ENCODE peak calls at places on chromosomes 3 and 15, in seven cellular contexts. L, W, S, T, O, B and C are unnamed samples.

GRCh38 chr3:30231277-30232141 is 374.9 kb upstream of the TGFBR2 start:
- DNase-seq in B (no peak), O (peak; percentile 66), T (no peak), L (no peak), W (peak; percentile 73), S (peak; percentile 58), C (peak; percentile 70)

GRCh38 chr15:85646538-85647091 is 148.1 kb downstream of the KLHL25 start:
- DNase-seq in L (no peak), S (peak; percentile 88), B (no peak), W (no peak), T (no peak), O (peak; percentile 68), C (no peak)

GRCh38 chr15:94972314-94972713 is 741.0 kb downstream of the MCTP2 start:
- DNase-seq in O (no peak), L (no peak), B (no peak), S (peak; percentile 72), W (no peak), T (no peak), C (no peak)

GRCh38 chr15:64125978-64126377 is 25.6 kb upstream of the SNX22 start:
- DNase-seq in L (no peak), W (no peak), T (no peak), S (no peak), B (no peak), O (no peak), C (no peak)

GRCh38 chr3:113532698-113533533 is 561 bp downstream of the SIDT1 start:
- DNase-seq in T (peak; percentile 29), O (no peak), B (peak; percentile 83), S (no peak), W (no peak), L (no peak), C (no peak)

GRCh38 chr3:71879089-71879488 is 94.1 kb upstream of the PROK2 start:
- DNase-seq in O (no peak), L (no peak), T (no peak), S (no peak), W (no peak), B (no peak), C (no peak)

GRCh38 chr3:39292961-39293360 is 13.1 kb upstream of the CX3CR1 start:
- DNase-seq in O (no peak), L (no peak), S (no peak), T (no peak), W (no peak), B (no peak), C (no peak)

GRCh38 chr15:27617013-27617412 is 482.1 kb downstream of the OCA2 start:
- DNase-seq in S (no peak), W (no peak), O (no peak), T (no peak), B (no peak), L (no peak), C (no peak)

GRCh38 chr3:72263223-72264015 is 478.5 kb upstream of the PROK2 start:
- DNase-seq in W (no peak), T (no peak), O (peak; percentile 18), B (no peak), L (no peak), S (peak; percentile 9), C (no peak)

GRCh38 chr3:4582634-4583033 is 89.5 kb downstream of the ITPR1 start:
- DNase-seq in L (no peak), S (peak; percentile 38), B (no peak), T (no peak), W (peak; percentile 37), O (peak; percentile 58), C (peak; percentile 8)

GRCh38 chr3:4581452-4581851 is 88.3 kb downstream of the ITPR1 start:
- DNase-seq in O (no peak), W (no peak), T (no peak), B (no peak), S (no peak), L (no peak), C (no peak)

GRCh38 chr3:4581905-4582611 is 88.9 kb downstream of the ITPR1 start:
- DNase-seq in B (no peak), O (no peak), L (no peak), S (no peak), W (no peak), T (no peak), C (no peak)

GRCh38 chr3:4584537-4585249 is 91.5 kb downstream of the ITPR1 start:
- DNase-seq in L (peak; percentile 33), W (peak; percentile 45), T (no peak), B (no peak), S (peak; percentile 36), O (peak; percentile 72), C (no peak)

DNA sequence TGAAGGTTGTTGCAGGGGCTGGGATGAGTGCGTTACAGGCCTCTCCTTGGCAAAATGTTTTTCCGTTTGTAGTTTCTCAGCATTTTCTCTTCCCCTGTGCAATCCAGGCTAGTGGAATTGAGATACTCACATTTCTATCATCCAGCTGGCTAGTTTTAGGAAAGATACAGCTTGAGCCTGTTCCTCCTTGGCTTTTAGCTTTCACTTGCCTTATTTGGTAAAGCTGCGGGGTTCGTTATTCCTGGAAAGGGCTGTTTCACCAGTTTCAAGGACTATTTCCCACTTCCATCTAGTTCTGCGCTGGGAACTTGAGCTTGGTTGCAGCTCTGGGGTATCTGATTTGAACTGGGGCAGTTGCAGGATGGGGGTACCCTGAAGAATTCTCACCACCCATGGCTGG is 90.3 kb downstream of the ITPR1 start:
- DNase-seq in L (peak; percentile 32), T (no peak), S (no peak), B (no peak), O (peak; percentile 86), W (peak; percentile 56), C (no peak)
- H3K4me3 ChIP-seq in L (no peak overlapping the region), T (peak overlapping the region; percentile 57), S (no peak overlapping the region), B (no peak overlapping the region), O (no peak overlapping the region), W (no peak overlapping the region), C (no peak overlapping the region)

GRCh38 chr3:149751551-149751950 is 738 bp downstream of the COMMD2 start:
- DNase-seq in L (no peak), B (no peak), O (no peak), W (peak; percentile 9), S (no peak), T (no peak), C (no peak)

GRCh38 chr3:149752051-149752787 is at the start of gene COMMD2:
- DNase-seq in B (peak; percentile 92), S (peak; percentile 89), W (peak; percentile 87), T (peak; percentile 72), O (peak; percentile 87), L (peak; percentile 64), C (peak; percentile 43)

GRCh38 chr3:149753717-149754116 is 1.4 kb upstream of the COMMD2 start:
- DNase-seq in O (no peak), B (no peak), S (no peak), W (peak; percentile 16), L (no peak), T (no peak), C (no peak)

DNA sequence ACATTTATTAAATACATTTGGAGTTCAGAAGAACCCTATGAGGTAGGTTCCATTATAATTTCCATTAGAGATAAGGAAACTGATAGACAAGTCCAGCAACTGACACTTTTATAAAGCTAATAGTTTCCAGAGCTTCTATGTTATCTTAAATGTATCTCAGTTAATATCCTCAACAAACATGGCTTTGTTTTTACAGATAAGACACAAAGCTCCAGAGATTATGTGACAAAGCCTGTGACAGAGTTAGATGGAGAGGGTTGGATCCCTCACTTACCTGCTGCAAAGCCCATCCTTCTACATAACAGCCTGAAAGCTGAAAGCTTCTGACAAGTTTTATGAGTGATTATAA is 473 bp upstream of the COMMD2 start:
- DNase-seq in T (no peak), B (no peak), S (no peak), O (no peak), W (no peak), L (no peak), C (no peak)
- H3K4me3 ChIP-seq in T (peak overlapping the region; percentile 83), B (peak overlapping the region; percentile 86), S (peak overlapping the region; percentile 98), O (peak overlapping the region; percentile 74), W (peak overlapping the region; percentile 96), L (peak overlapping the region; percentile 92), C (peak overlapping the region; percentile 84)

DNA sequence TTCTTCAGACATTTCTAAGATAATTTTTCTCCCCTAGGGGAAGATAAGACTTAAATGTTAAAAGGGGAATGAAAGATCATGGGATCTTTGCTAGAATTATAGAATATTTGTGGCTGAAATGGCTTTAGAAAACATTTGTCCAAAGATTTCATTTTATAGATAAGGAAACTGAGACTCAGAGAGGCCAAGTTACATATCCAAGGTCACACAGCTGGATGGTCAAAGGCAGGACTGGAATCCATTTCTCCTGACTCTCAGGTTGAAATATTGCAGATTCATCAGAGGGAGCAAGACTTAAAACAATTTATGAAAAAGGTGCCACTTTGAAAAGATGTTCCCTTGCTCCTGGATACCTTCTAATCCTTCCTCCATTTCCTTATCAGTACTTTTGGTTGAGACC is 19.5 kb upstream of the LEKR1 start:
- DNase-seq in L (no peak), B (no peak), O (no peak), W (no peak), S (no peak), T (no peak), C (no peak)
- H3K4me3 ChIP-seq in L (no peak overlapping the region), B (no peak overlapping the region), O (no peak overlapping the region), W (no peak overlapping the region), S (no peak overlapping the region), T (no peak overlapping the region), C (no peak overlapping the region)

DNA sequence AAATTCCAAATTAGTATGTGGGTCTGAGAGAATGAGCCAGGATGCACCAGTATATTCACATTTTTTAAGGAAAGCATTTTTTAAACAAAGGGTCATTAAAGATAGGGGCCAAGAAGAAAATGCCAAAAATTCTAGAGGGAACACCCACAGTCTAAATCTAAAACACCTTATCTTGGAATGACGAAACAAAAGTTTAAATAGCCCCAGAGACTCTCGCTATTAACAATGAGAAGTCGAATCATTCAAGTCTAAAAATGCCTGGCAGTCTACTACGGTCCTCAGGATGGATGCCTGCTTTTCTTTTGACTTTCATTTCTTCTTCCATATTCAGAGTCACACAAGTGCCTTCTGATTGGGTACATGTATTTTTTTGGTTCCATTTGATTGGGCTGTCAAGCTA is 66.3 kb downstream of the SSUH2 start:
- DNase-seq in S (no peak), T (no peak), B (no peak), W (peak; percentile 79), O (no peak), L (no peak), C (no peak)
- H3K4me3 ChIP-seq in S (no peak overlapping the region), T (no peak overlapping the region), B (no peak overlapping the region), W (no peak overlapping the region), O (no peak overlapping the region), L (no peak overlapping the region), C (no peak overlapping the region)